ENCODE peak calls at places on chromosomes 1 and 21, in seven cellular contexts. V, Z, E, O, X, R and W are unnamed samples.

GRCh38 chr1:223748405-223748772 is 36.0 kb downstream of the CAPN2 start:
- DNase-seq in X (peak), E (peak), O (no peak), R (no peak), V (no peak), Z (peak), W (peak)

GRCh38 chr1:75614455-75615379 is 3.8 kb upstream of the SLC44A5 start:
- DNase-seq in V (no peak), E (peak), R (no peak), Z (no peak), O (peak), X (peak), W (peak)

GRCh38 chr1:177569476-177569875 is 398.7 kb downstream of the BRINP2 start:
- DNase-seq in E (peak), X (peak), O (no peak), R (no peak), Z (no peak), V (no peak), W (peak)

GRCh38 chr1:179351281-179351680 is 14.5 kb upstream of the AXDND1 start:
- DNase-seq in X (peak), E (no peak), V (no peak), O (no peak), R (no peak), Z (no peak), W (no peak)

GRCh38 chr1:152901631-152902030 is 6.7 kb upstream of the IVL start:
- DNase-seq in Z (no peak), X (no peak), V (no peak), O (no peak), E (no peak), R (no peak), W (no peak)

GRCh38 chr1:201713093-201713810 is 115.7 kb upstream of the IPO9 start:
- DNase-seq in X (peak), O (peak), R (peak), E (peak), V (no peak), Z (peak), W (peak)

GRCh38 chr21:38042246-38042645 is 126.0 kb upstream of the KCNJ6 start:
- DNase-seq in X (no peak), E (no peak), V (no peak), Z (no peak), R (no peak), O (no peak), W (no peak)

GRCh38 chr1:3898994-3899775 is 887 bp downstream of the C1orf174 start:
- DNase-seq in O (no peak), V (no peak), E (peak), X (no peak), R (peak), Z (no peak), W (peak)

GRCh38 chr21:45220714-45221113 is 67.0 kb downstream of the POFUT2 start:
- DNase-seq in R (no peak), Z (no peak), O (no peak), X (no peak), E (no peak), V (no peak), W (no peak)

GRCh38 chr21:42593007-42593814 is 60.2 kb upstream of the PDE9A start:
- DNase-seq in Z (no peak), R (peak), V (peak), E (peak), X (peak), O (peak), W (peak)

GRCh38 chr1:106536741-106537140 is 519.7 kb upstream of the PRMT6 start:
- DNase-seq in O (no peak), V (no peak), Z (no peak), E (peak), R (no peak), X (peak), W (no peak)